ENCODE peak calls at places on chromosomes 3 and 15, in nine cellular contexts. R, N, Y, J, U, F, G, S and V are unnamed samples. For H3K36me3, H3K27me3 and H3K4me1, the result is how much of the 10 kb centered on the place peaks cover.

GRCh38 chr3:103308921-103309320 is 874.1 kb downstream of the ZPLD1 start:
- DNase-seq in U (no peak), N (no peak), R (peak), J (no peak), S (no peak), Y (no peak), G (no peak), F (no peak), V (no peak)

GRCh38 chr15:72994778-72995177 is 57.5 kb upstream of the NEO1 start:
- DNase-seq in J (no peak), U (no peak), F (no peak), N (no peak), Y (peak), R (no peak), G (no peak), S (no peak), V (no peak)

GRCh38 chr3:127767126-127767525 is 55.2 kb downstream of the MGLL start:
- DNase-seq in S (no peak), N (no peak), R (no peak), F (no peak), Y (no peak), J (no peak), G (no peak), U (no peak), V (no peak)

GRCh38 chr3:48697952-48698351 is 12.2 kb upstream of the NCKIPSD start:
- DNase-seq in F (no peak), U (no peak), G (no peak), R (no peak), N (no peak), S (no peak), Y (no peak), J (no peak), V (no peak)

GRCh38 chr15:59247364-59247763 is 40.7 kb downstream of the LDHAL6B start:
- DNase-seq in G (peak), N (peak), J (no peak), R (peak), U (peak), Y (no peak), F (peak), S (peak), V (peak)

GRCh38 chr3:174659516-174659915 is 199.6 kb upstream of the NAALADL2 start:
- DNase-seq in G (no peak), N (no peak), F (no peak), Y (no peak), U (no peak), S (no peak), J (no peak), R (peak), V (no peak)

GRCh38 chr3:106534206-106534605 is 665.4 kb upstream of the CBLB start:
- DNase-seq in N (peak), U (no peak), F (no peak), Y (no peak), R (no peak), G (peak), S (no peak), J (no peak), V (no peak)

GRCh38 chr15:22980189-22981136 is at the start of gene CYFIP1:
- DNase-seq in J (peak), R (peak), N (no peak), G (peak), F (peak), Y (peak), S (peak), U (peak), V (peak)

GRCh38 chr3:194137314-194138097 is 1.6 kb downstream of the HES1 start:
- DNase-seq in J (no peak), N (peak), G (peak), Y (peak), S (peak), R (peak), U (peak), F (peak), V (peak)

GRCh38 chr15:95464091-95464888 is 866.2 kb upstream of the NR2F2 start:
- DNase-seq in N (no peak), S (no peak), R (no peak), J (no peak), U (peak), F (no peak), Y (no peak), G (no peak), V (no peak)

GRCh38 chr3:128307029-128307633 is 153.8 kb downstream of the EEFSEC start:
- DNase-seq in U (no peak), F (no peak), J (no peak), G (no peak), Y (no peak), N (no peak), R (peak), S (no peak), V (no peak)

GRCh38 chr3:163753033-163753432 is 1325.3 kb downstream of the SI start:
- DNase-seq in F (peak), U (no peak), N (no peak), R (peak), G (no peak), S (no peak), J (no peak), Y (no peak), V (no peak)

GRCh38 chr3:138935505-138935863 is 11.5 kb downstream of the FOXL2 start:
- DNase-seq in Y (no peak), U (no peak), F (no peak), S (no peak), N (no peak), R (no peak), J (no peak), G (no peak), V (no peak)

GRCh38 chr3:156181509-156181908 is 61.1 kb downstream of the KCNAB1 start:
- DNase-seq in J (no peak), S (no peak), U (no peak), F (no peak), N (no peak), R (no peak), Y (no peak), G (no peak), V (no peak)

GRCh38 chr3:58647661-58648141 is 18.9 kb downstream of the FAM3D start:
- DNase-seq in R (no peak), N (no peak), J (no peak), Y (no peak), S (no peak), G (no peak), U (no peak), F (no peak), V (no peak)

DNA sequence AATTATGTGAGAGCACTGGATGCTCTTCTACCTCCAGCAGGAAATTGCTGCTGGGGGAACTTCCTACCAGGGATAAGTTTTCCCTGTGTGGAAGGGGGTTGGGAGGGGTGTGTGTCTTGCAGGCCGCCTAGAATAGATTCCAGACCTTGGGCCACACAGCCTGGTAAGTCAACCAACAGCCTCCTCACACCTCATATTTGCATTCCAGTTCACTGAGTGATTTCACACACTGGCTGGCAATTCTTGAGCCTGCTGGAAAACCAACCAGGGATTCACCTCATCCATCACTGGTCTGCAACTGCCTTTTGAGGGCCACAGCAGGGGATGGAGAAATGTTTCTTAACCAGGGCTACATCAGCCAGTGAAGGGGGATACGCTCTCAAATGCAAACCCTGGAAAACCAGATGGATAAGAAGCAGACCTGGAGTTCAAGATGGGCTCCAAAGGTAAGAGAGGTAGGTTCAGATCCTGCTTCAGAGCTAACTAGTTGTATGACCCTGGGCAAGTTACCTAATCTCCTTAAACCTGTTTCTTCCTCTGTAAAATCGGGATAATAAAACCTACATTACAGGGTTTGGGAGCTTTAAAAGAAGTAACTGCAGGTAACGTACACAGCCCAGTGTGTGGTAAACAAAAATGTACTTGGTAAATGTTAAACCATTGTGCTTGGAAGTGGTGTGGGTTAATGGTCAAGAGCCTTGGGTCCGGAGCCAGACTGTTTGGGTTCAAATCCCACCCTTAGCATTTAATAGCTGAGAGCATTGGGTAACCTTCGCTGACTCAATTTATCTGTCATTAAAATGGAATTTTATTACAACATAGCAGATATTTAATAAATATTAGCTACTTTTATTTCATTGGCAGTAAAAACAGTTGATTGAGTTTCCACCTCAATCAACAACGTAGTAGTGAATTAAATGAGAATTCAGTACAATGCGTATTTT is 1.8 kb downstream of the FSTL1 start:
- DNase-seq in F (no peak), J (no peak), U (peak), N (no peak), G (no peak), S (no peak), R (peak), Y (peak), V (no peak)
- H3K36me3 ChIP-seq in F (under half), J (under half), U (under half), N (under half), G (under half), S (under half), R (under half), Y (under half), V (under half)

GRCh38 chr15:66253296-66253642 is 281 bp downstream of the MEGF11 start:
- DNase-seq in F (peak), U (no peak), S (no peak), Y (no peak), R (no peak), J (no peak), G (no peak), N (no peak), V (no peak)

GRCh38 chr15:66252411-66253295 is 897 bp downstream of the MEGF11 start:
- DNase-seq in J (peak), S (peak), G (peak), N (peak), Y (peak), R (peak), U (no peak), F (peak), V (peak)

GRCh38 chr15:66254364-66255292 is 1.1 kb upstream of the MEGF11 start:
- DNase-seq in F (no peak), J (no peak), S (no peak), N (no peak), G (no peak), U (no peak), R (peak), Y (no peak), V (no peak)

GRCh38 chr15:66255293-66255676 is 1.7 kb upstream of the MEGF11 start:
- DNase-seq in R (no peak), G (no peak), Y (no peak), S (no peak), N (no peak), F (no peak), U (no peak), J (no peak), V (no peak)

GRCh38 chr15:66253643-66254363 is at the start of gene MEGF11:
- DNase-seq in S (peak), F (no peak), N (no peak), R (peak), Y (peak), J (no peak), G (no peak), U (no peak), V (no peak)
- H3K27me3 ChIP-seq in S (under half), F (half or more), N (half or more), R (half or more), Y (under half), J (under half), G (under half), U (under half), V (under half)

GRCh38 chr15:64636101-64636500 is 139.3 kb downstream of the RBPMS2 start:
- DNase-seq in J (no peak), R (no peak), N (no peak), U (no peak), G (no peak), S (no peak), Y (no peak), F (peak), V (no peak)
- H3K4me1 ChIP-seq in J (under half), R (under half), N (half or more), U (under half), G (half or more), S (under half), Y (under half), F (under half), V (under half)

GRCh38 chr15:43868412-43868811 is 41.6 kb downstream of the WDR76 start:
- DNase-seq in F (no peak), Y (no peak), G (no peak), N (no peak), J (no peak), U (no peak), S (no peak), R (no peak), V (no peak)
- H3K36me3 ChIP-seq in F (half or more), Y (under half), G (under half), N (under half), J (under half), U (under half), S (under half), R (under half), V (under half)